ENCODE peak calls at places on chromosomes 16 and 17, in ten cellular contexts. H, Q, U, J, W, I, X, N, Z and T are unnamed samples.

GRCh38 chr17:75872434-75873351 is 5.7 kb downstream of the TRIM47 start:
- DNase-seq in H (no peak), Q (peak; percentile 29), U (no peak), J (peak; percentile 53), W (peak; percentile 38), I (no peak), X (peak; percentile 75), N (peak; percentile 42), Z (no peak), T (no peak)

GRCh38 chr17:3780986-3781385 is 20.0 kb downstream of the ITGAE start:
- DNase-seq in H (no peak), Q (no peak), U (no peak), J (no peak), W (no peak), I (no peak), X (no peak), N (no peak), Z (no peak), T (no peak)

GRCh38 chr17:39787743-39788484 is 50.2 kb downstream of the GRB7 start:
- DNase-seq in H (no peak), Q (no peak), U (no peak), J (no peak), W (no peak), I (no peak), X (peak; percentile 6), N (no peak), Z (no peak), T (no peak)

GRCh38 chr17:45077643-45078042 is 16.5 kb downstream of the NMT1 start:
- DNase-seq in H (no peak), Q (no peak), U (peak; percentile 61), J (no peak), W (no peak), I (no peak), X (no peak), N (no peak), Z (peak; percentile 56), T (peak; percentile 59)

GRCh38 chr16:4947722-4948503 is 10.2 kb upstream of the SEC14L5 start:
- DNase-seq in H (no peak), Q (no peak), U (no peak), J (no peak), W (no peak), I (no peak), X (no peak), N (no peak), Z (no peak), T (no peak)

GRCh38 chr16:70454221-70455034 is at the start of gene FCSK:
- DNase-seq in H (peak; percentile 74), Q (peak; percentile 62), U (peak; percentile 87), J (peak; percentile 62), W (peak; percentile 71), I (peak; percentile 37), X (peak; percentile 72), N (peak; percentile 74), Z (peak; percentile 14), T (peak; percentile 90)

GRCh38 chr16:84905965-84906460 is 86.2 kb downstream of the CRISPLD2 start:
- DNase-seq in H (no peak), Q (no peak), U (no peak), J (no peak), W (no peak), I (no peak), X (no peak), N (no peak), Z (no peak), T (no peak)

GRCh38 chr17:76005263-76006149 is 4.9 kb downstream of the CDK3 start:
- DNase-seq in H (peak; percentile 42), Q (peak; percentile 73), U (peak; percentile 87), J (peak; percentile 62), W (peak; percentile 73), I (peak; percentile 64), X (peak; percentile 63), N (peak; percentile 91), Z (peak; percentile 40), T (peak; percentile 90)

GRCh38 chr16:80273635-80274538 is 266.9 kb upstream of the DYNLRB2 start:
- DNase-seq in H (no peak), Q (no peak), U (no peak), J (no peak), W (no peak), I (no peak), X (peak; percentile 67), N (peak; percentile 5), Z (no peak), T (no peak)

GRCh38 chr16:50844840-50845239 is 103.0 kb downstream of the CYLD start:
- DNase-seq in H (no peak), Q (no peak), U (no peak), J (no peak), W (no peak), I (no peak), X (no peak), N (no peak), Z (no peak), T (no peak)

GRCh38 chr16:3745751-3746355 is 28.5 kb upstream of the TRAP1 start:
- DNase-seq in H (no peak), Q (no peak), U (no peak), J (no peak), W (no peak), I (no peak), X (no peak), N (no peak), Z (no peak), T (no peak)

GRCh38 chr17:69230939-69231338 is 2.3 kb upstream of the ABCA10 start:
- DNase-seq in H (no peak), Q (no peak), U (no peak), J (no peak), W (no peak), I (no peak), X (no peak), N (no peak), Z (no peak), T (no peak)

GRCh38 chr16:85100265-85100664 is 12.0 kb downstream of the CIBAR2 start:
- DNase-seq in H (no peak), Q (no peak), U (no peak), J (no peak), W (no peak), I (no peak), X (no peak), N (no peak), Z (no peak), T (no peak)

GRCh38 chr16:2230376-2230775 is 5.9 kb upstream of the DNASE1L2 start:
- DNase-seq in H (no peak), Q (no peak), U (no peak), J (no peak), W (no peak), I (no peak), X (no peak), N (no peak), Z (no peak), T (no peak)

GRCh38 chr16:23728112-23728477 is 15.1 kb upstream of the ERN2 start:
- DNase-seq in H (no peak), Q (no peak), U (no peak), J (no peak), W (no peak), I (no peak), X (no peak), N (no peak), Z (no peak), T (no peak)

GRCh38 chr16:73206306-73206705 is 158.4 kb upstream of the ZFHX3 start:
- DNase-seq in H (no peak), Q (no peak), U (no peak), J (no peak), W (no peak), I (no peak), X (peak; percentile 30), N (no peak), Z (no peak), T (no peak)

GRCh38 chr17:4541328-4542002 is 13.7 kb downstream of the MYBBP1A start:
- DNase-seq in H (no peak), Q (no peak), U (no peak), J (no peak), W (no peak), I (no peak), X (no peak), N (no peak), Z (no peak), T (no peak)

GRCh38 chr16:55572439-55572838 is 6.0 kb downstream of the CAPNS2 start:
- DNase-seq in H (no peak), Q (no peak), U (no peak), J (no peak), W (no peak), I (no peak), X (no peak), N (no peak), Z (no peak), T (no peak)

GRCh38 chr17:55661359-55661758 is 61.3 kb downstream of the TMEM100 start:
- DNase-seq in H (no peak), Q (no peak), U (no peak), J (no peak), W (no peak), I (no peak), X (no peak), N (no peak), Z (no peak), T (no peak)

GRCh38 chr17:73365934-73366623 is 54.3 kb upstream of the CDC42EP4 start:
- DNase-seq in H (no peak), Q (no peak), U (no peak), J (no peak), W (no peak), I (no peak), X (no peak), N (no peak), Z (no peak), T (no peak)

GRCh38 chr16:28494141-28494851 is at the start of gene APOBR:
- DNase-seq in H (no peak), Q (peak; percentile 78), U (peak; percentile 87), J (peak; percentile 77), W (peak; percentile 88), I (peak; percentile 86), X (no peak), N (peak; percentile 89), Z (peak; percentile 95), T (peak; percentile 89)

GRCh38 chr16:642189-643049 is 791 bp downstream of the MCRIP2 start:
- DNase-seq in H (no peak), Q (no peak), U (peak; percentile 68), J (peak; percentile 28), W (peak; percentile 63), I (no peak), X (peak; percentile 40), N (peak; percentile 56), Z (peak; percentile 8), T (peak; percentile 84)